ENCODE peak calls at places on chromosomes 11 and 22, in five cellular contexts. E is stimulated activated naive CD8-positive, alpha-beta T cell treated with anti-CD3 and anti-CD28 coated beads, Interleukin-15, amount 100 ng/mL, for 72 hours; J is left colon; A is amniotic stem cell; X is HTR-8/SVneo. N is an unnamed sample.

GRCh38 chr11:42407379-42407778 is 904.4 kb upstream of the API5 start:
- DNase-seq in E (no peak), J (no peak), A (no peak), X (no peak), N (no peak)

GRCh38 chr11:129090056-129090455 is 102.1 kb downstream of the ARHGAP32 start:
- DNase-seq in E (no peak), J (no peak), A (no peak), X (no peak), N (no peak)

GRCh38 chr11:16184588-16184987 is 171.8 kb downstream of the SOX6 start:
- DNase-seq in E (no peak), J (no peak), A (peak; percentile 37), X (no peak), N (no peak)

GRCh38 chr11:94007906-94008305 is 13.2 kb upstream of the HEPHL1 start:
- DNase-seq in E (no peak), J (no peak), A (no peak), X (no peak), N (no peak)

GRCh38 chr22:29629382-29630179 is 26.1 kb downstream of the NF2 start:
- DNase-seq in E (no peak), J (no peak), A (no peak), X (no peak), N (no peak)

GRCh38 chr11:64088159-64089026 is 52.7 kb downstream of the FLRT1 start:
- DNase-seq in E (no peak), J (no peak), A (no peak), X (no peak), N (no peak)

GRCh38 chr11:105774899-105775298 is 165.0 kb downstream of the GRIA4 start:
- DNase-seq in E (no peak), J (no peak), A (no peak), X (no peak), N (no peak)

GRCh38 chr11:113881856-113882255 is 6.5 kb upstream of the USP28 start:
- DNase-seq in E (no peak), J (no peak), A (no peak), X (peak; percentile 67), N (no peak)

GRCh38 chr11:104618949-104619348 is 279.3 kb downstream of the CASP12 start:
- DNase-seq in E (no peak), J (no peak), A (no peak), X (no peak), N (no peak)

GRCh38 chr11:129260750-129261149 is 68.6 kb upstream of the ARHGAP32 start:
- DNase-seq in E (no peak), J (no peak), A (no peak), X (no peak), N (no peak)

GRCh38 chr11:44286268-44286880 is 23.6 kb downstream of the ALX4 start:
- DNase-seq in E (peak; percentile 59), J (peak; percentile 38), A (no peak), X (peak; percentile 76), N (no peak)

N was measured in GM06990.